ENCODE peak calls at places on chromosomes 13 and 19, in seven cellular contexts. One of them, this sample, is unnamed.

GRCh38 chr19:15702590-15702930 is 25.3 kb upstream of the OR10H2 start:
- DNase-seq in anterior cingulate cortex: no peak
- DNase-seq in SW480: peak
- DNase-seq in NCI-H1092 treated with DMSO at 0.1 percent for 48 hours: peak
- DNase-seq in tibial nerve: peak
- DNase-seq in activated naive CD8-positive, alpha-beta T cell treated with anti-CD3 and anti-CD28 coated beads for 36 hours: no peak
- DNase-seq in AG04450: no peak
- DNase-seq in this sample: peak

GRCh38 chr19:55088543-55089265 is 13.0 kb downstream of the EPS8L1 start:
- DNase-seq in AG04450: peak
- DNase-seq in activated naive CD8-positive, alpha-beta T cell treated with anti-CD3 and anti-CD28 coated beads for 36 hours: peak
- DNase-seq in NCI-H1092 treated with DMSO at 0.1 percent for 48 hours: no peak
- DNase-seq in SW480: peak
- DNase-seq in tibial nerve: peak
- DNase-seq in anterior cingulate cortex: peak
- DNase-seq in this sample: no peak

GRCh38 chr13:29704648-29705047 is 109.2 kb upstream of the SLC7A1 start:
- DNase-seq in AG04450: no peak
- DNase-seq in anterior cingulate cortex: no peak
- DNase-seq in activated naive CD8-positive, alpha-beta T cell treated with anti-CD3 and anti-CD28 coated beads for 36 hours: no peak
- DNase-seq in SW480: no peak
- DNase-seq in NCI-H1092 treated with DMSO at 0.1 percent for 48 hours: no peak
- DNase-seq in tibial nerve: no peak
- DNase-seq in this sample: no peak

GRCh38 chr19:17966497-17967257 is at the start of gene KCNN1:
- DNase-seq in AG04450: no peak
- DNase-seq in anterior cingulate cortex: no peak
- DNase-seq in SW480: no peak
- DNase-seq in NCI-H1092 treated with DMSO at 0.1 percent for 48 hours: peak
- DNase-seq in activated naive CD8-positive, alpha-beta T cell treated with anti-CD3 and anti-CD28 coated beads for 36 hours: no peak
- DNase-seq in tibial nerve: no peak
- DNase-seq in this sample: no peak

GRCh38 chr13:64900039-64900438 is 2330.1 kb downstream of the PCDH9 start:
- DNase-seq in anterior cingulate cortex: no peak
- DNase-seq in AG04450: no peak
- DNase-seq in NCI-H1092 treated with DMSO at 0.1 percent for 48 hours: no peak
- DNase-seq in activated naive CD8-positive, alpha-beta T cell treated with anti-CD3 and anti-CD28 coated beads for 36 hours: no peak
- DNase-seq in SW480: no peak
- DNase-seq in tibial nerve: no peak
- DNase-seq in this sample: no peak

GRCh38 chr13:44278164-44278563 is 95.5 kb upstream of the SERP2 start:
- DNase-seq in NCI-H1092 treated with DMSO at 0.1 percent for 48 hours: no peak
- DNase-seq in anterior cingulate cortex: no peak
- DNase-seq in AG04450: no peak
- DNase-seq in SW480: no peak
- DNase-seq in activated naive CD8-positive, alpha-beta T cell treated with anti-CD3 and anti-CD28 coated beads for 36 hours: no peak
- DNase-seq in tibial nerve: no peak
- DNase-seq in this sample: no peak

GRCh38 chr19:30665449-30665848 is 293.3 kb downstream of the ZNF536 start:
- DNase-seq in SW480: no peak
- DNase-seq in activated naive CD8-positive, alpha-beta T cell treated with anti-CD3 and anti-CD28 coated beads for 36 hours: no peak
- DNase-seq in anterior cingulate cortex: no peak
- DNase-seq in NCI-H1092 treated with DMSO at 0.1 percent for 48 hours: no peak
- DNase-seq in AG04450: no peak
- DNase-seq in tibial nerve: no peak
- DNase-seq in this sample: no peak

GRCh38 chr19:53989600-53990533 is 1.6 kb upstream of the CACNG6 start:
- DNase-seq in NCI-H1092 treated with DMSO at 0.1 percent for 48 hours: no peak
- DNase-seq in anterior cingulate cortex: no peak
- DNase-seq in tibial nerve: no peak
- DNase-seq in SW480: peak
- DNase-seq in AG04450: no peak
- DNase-seq in activated naive CD8-positive, alpha-beta T cell treated with anti-CD3 and anti-CD28 coated beads for 36 hours: no peak
- DNase-seq in this sample: peak

GRCh38 chr19:42176990-42177685 is 40.3 kb downstream of the DEDD2 start:
- DNase-seq in activated naive CD8-positive, alpha-beta T cell treated with anti-CD3 and anti-CD28 coated beads for 36 hours: peak
- DNase-seq in AG04450: peak
- DNase-seq in SW480: peak
- DNase-seq in anterior cingulate cortex: peak
- DNase-seq in tibial nerve: peak
- DNase-seq in NCI-H1092 treated with DMSO at 0.1 percent for 48 hours: peak
- DNase-seq in this sample: no peak

GRCh38 chr19:42421591-42422031 is 5.6 kb downstream of the LIPE start:
- DNase-seq in anterior cingulate cortex: no peak
- DNase-seq in activated naive CD8-positive, alpha-beta T cell treated with anti-CD3 and anti-CD28 coated beads for 36 hours: no peak
- DNase-seq in NCI-H1092 treated with DMSO at 0.1 percent for 48 hours: no peak
- DNase-seq in SW480: no peak
- DNase-seq in tibial nerve: no peak
- DNase-seq in AG04450: no peak
- DNase-seq in this sample: no peak

GRCh38 chr19:7705387-7706187 is 3.7 kb upstream of the FCER2 start:
- DNase-seq in AG04450: no peak
- DNase-seq in anterior cingulate cortex: no peak
- DNase-seq in SW480: no peak
- DNase-seq in NCI-H1092 treated with DMSO at 0.1 percent for 48 hours: no peak
- DNase-seq in tibial nerve: peak
- DNase-seq in activated naive CD8-positive, alpha-beta T cell treated with anti-CD3 and anti-CD28 coated beads for 36 hours: peak
- DNase-seq in this sample: peak

GRCh38 chr13:77565635-77566034 is 30.1 kb downstream of the SCEL start:
- DNase-seq in activated naive CD8-positive, alpha-beta T cell treated with anti-CD3 and anti-CD28 coated beads for 36 hours: no peak
- DNase-seq in anterior cingulate cortex: no peak
- DNase-seq in tibial nerve: no peak
- DNase-seq in SW480: peak
- DNase-seq in NCI-H1092 treated with DMSO at 0.1 percent for 48 hours: peak
- DNase-seq in AG04450: no peak
- DNase-seq in this sample: no peak

GRCh38 chr13:48319458-48320395 is 16.2 kb downstream of the RB1 start:
- DNase-seq in anterior cingulate cortex: no peak
- DNase-seq in tibial nerve: no peak
- DNase-seq in NCI-H1092 treated with DMSO at 0.1 percent for 48 hours: no peak
- DNase-seq in activated naive CD8-positive, alpha-beta T cell treated with anti-CD3 and anti-CD28 coated beads for 36 hours: no peak
- DNase-seq in SW480: no peak
- DNase-seq in AG04450: no peak
- DNase-seq in this sample: no peak

GRCh38 chr13:40271931-40272775 is 394.3 kb downstream of the FOXO1 start:
- DNase-seq in NCI-H1092 treated with DMSO at 0.1 percent for 48 hours: no peak
- DNase-seq in SW480: peak
- DNase-seq in tibial nerve: peak
- DNase-seq in AG04450: no peak
- DNase-seq in anterior cingulate cortex: peak
- DNase-seq in activated naive CD8-positive, alpha-beta T cell treated with anti-CD3 and anti-CD28 coated beads for 36 hours: peak
- DNase-seq in this sample: peak

GRCh38 chr13:28117689-28118377 is 17.5 kb upstream of the FLT3 start:
- DNase-seq in activated naive CD8-positive, alpha-beta T cell treated with anti-CD3 and anti-CD28 coated beads for 36 hours: no peak
- DNase-seq in tibial nerve: peak
- DNase-seq in SW480: no peak
- DNase-seq in NCI-H1092 treated with DMSO at 0.1 percent for 48 hours: peak
- DNase-seq in anterior cingulate cortex: no peak
- DNase-seq in AG04450: no peak
- DNase-seq in this sample: peak

GRCh38 chr19:56092685-56093631 is 28.1 kb downstream of the ZNF787 start:
- DNase-seq in AG04450: no peak
- DNase-seq in NCI-H1092 treated with DMSO at 0.1 percent for 48 hours: no peak
- DNase-seq in activated naive CD8-positive, alpha-beta T cell treated with anti-CD3 and anti-CD28 coated beads for 36 hours: no peak
- DNase-seq in SW480: no peak
- DNase-seq in tibial nerve: no peak
- DNase-seq in anterior cingulate cortex: no peak
- DNase-seq in this sample: no peak

GRCh38 chr13:46183018-46183940 is 1.3 kb upstream of the LCP1 start:
- DNase-seq in activated naive CD8-positive, alpha-beta T cell treated with anti-CD3 and anti-CD28 coated beads for 36 hours: no peak
- DNase-seq in tibial nerve: no peak
- DNase-seq in SW480: no peak
- DNase-seq in AG04450: no peak
- DNase-seq in NCI-H1092 treated with DMSO at 0.1 percent for 48 hours: no peak
- DNase-seq in anterior cingulate cortex: no peak
- DNase-seq in this sample: no peak

GRCh38 chr13:44854264-44855060 is 134.8 kb downstream of the NUFIP1 start:
- DNase-seq in tibial nerve: no peak
- DNase-seq in NCI-H1092 treated with DMSO at 0.1 percent for 48 hours: peak
- DNase-seq in AG04450: no peak
- DNase-seq in SW480: no peak
- DNase-seq in activated naive CD8-positive, alpha-beta T cell treated with anti-CD3 and anti-CD28 coated beads for 36 hours: no peak
- DNase-seq in anterior cingulate cortex: no peak
- DNase-seq in this sample: peak

GRCh38 chr13:106514928-106515634 is 20.4 kb downstream of the EFNB2 start:
- DNase-seq in SW480: no peak
- DNase-seq in anterior cingulate cortex: no peak
- DNase-seq in AG04450: no peak
- DNase-seq in activated naive CD8-positive, alpha-beta T cell treated with anti-CD3 and anti-CD28 coated beads for 36 hours: no peak
- DNase-seq in NCI-H1092 treated with DMSO at 0.1 percent for 48 hours: no peak
- DNase-seq in tibial nerve: no peak
- DNase-seq in this sample: no peak

GRCh38 chr13:43990021-43990420 is 110.3 kb downstream of the LACC1 start:
- DNase-seq in anterior cingulate cortex: no peak
- DNase-seq in SW480: no peak
- DNase-seq in NCI-H1092 treated with DMSO at 0.1 percent for 48 hours: no peak
- DNase-seq in tibial nerve: no peak
- DNase-seq in AG04450: no peak
- DNase-seq in activated naive CD8-positive, alpha-beta T cell treated with anti-CD3 and anti-CD28 coated beads for 36 hours: no peak
- DNase-seq in this sample: no peak

GRCh38 chr19:21023901-21024300 is 3.4 kb downstream of the ZNF430 start:
- DNase-seq in AG04450: no peak
- DNase-seq in activated naive CD8-positive, alpha-beta T cell treated with anti-CD3 and anti-CD28 coated beads for 36 hours: no peak
- DNase-seq in anterior cingulate cortex: no peak
- DNase-seq in tibial nerve: no peak
- DNase-seq in NCI-H1092 treated with DMSO at 0.1 percent for 48 hours: no peak
- DNase-seq in SW480: no peak
- DNase-seq in this sample: no peak

GRCh38 chr19:30318261-30318660 is 53.9 kb upstream of the ZNF536 start:
- DNase-seq in SW480: no peak
- DNase-seq in anterior cingulate cortex: no peak
- DNase-seq in NCI-H1092 treated with DMSO at 0.1 percent for 48 hours: no peak
- DNase-seq in tibial nerve: no peak
- DNase-seq in activated naive CD8-positive, alpha-beta T cell treated with anti-CD3 and anti-CD28 coated beads for 36 hours: no peak
- DNase-seq in AG04450: no peak
- DNase-seq in this sample: no peak

GRCh38 chr13:113216165-113217056 is 7.0 kb downstream of the CUL4A start:
- DNase-seq in anterior cingulate cortex: no peak
- DNase-seq in tibial nerve: no peak
- DNase-seq in NCI-H1092 treated with DMSO at 0.1 percent for 48 hours: peak
- DNase-seq in SW480: peak
- DNase-seq in activated naive CD8-positive, alpha-beta T cell treated with anti-CD3 and anti-CD28 coated beads for 36 hours: no peak
- DNase-seq in AG04450: no peak
- DNase-seq in this sample: peak

GRCh38 chr13:49995535-49996165 is 1.2 kb upstream of the TRIM13 start:
- DNase-seq in tibial nerve: no peak
- DNase-seq in anterior cingulate cortex: peak
- DNase-seq in NCI-H1092 treated with DMSO at 0.1 percent for 48 hours: no peak
- DNase-seq in SW480: no peak
- DNase-seq in activated naive CD8-positive, alpha-beta T cell treated with anti-CD3 and anti-CD28 coated beads for 36 hours: no peak
- DNase-seq in AG04450: no peak
- DNase-seq in this sample: no peak

GRCh38 chr13:40109324-40109958 is 454.0 kb downstream of the COG6 start:
- DNase-seq in tibial nerve: no peak
- DNase-seq in SW480: no peak
- DNase-seq in AG04450: peak
- DNase-seq in activated naive CD8-positive, alpha-beta T cell treated with anti-CD3 and anti-CD28 coated beads for 36 hours: no peak
- DNase-seq in NCI-H1092 treated with DMSO at 0.1 percent for 48 hours: no peak
- DNase-seq in anterior cingulate cortex: no peak
- DNase-seq in this sample: peak

GRCh38 chr13:31195616-31196015 is 4.2 kb upstream of the B3GLCT start:
- DNase-seq in NCI-H1092 treated with DMSO at 0.1 percent for 48 hours: no peak
- DNase-seq in anterior cingulate cortex: no peak
- DNase-seq in activated naive CD8-positive, alpha-beta T cell treated with anti-CD3 and anti-CD28 coated beads for 36 hours: no peak
- DNase-seq in AG04450: no peak
- DNase-seq in SW480: no peak
- DNase-seq in tibial nerve: no peak
- DNase-seq in this sample: no peak

GRCh38 chr13:59730026-59730425 is 433.7 kb downstream of the DIAPH3 start:
- DNase-seq in tibial nerve: no peak
- DNase-seq in activated naive CD8-positive, alpha-beta T cell treated with anti-CD3 and anti-CD28 coated beads for 36 hours: no peak
- DNase-seq in AG04450: no peak
- DNase-seq in NCI-H1092 treated with DMSO at 0.1 percent for 48 hours: no peak
- DNase-seq in anterior cingulate cortex: no peak
- DNase-seq in SW480: no peak
- DNase-seq in this sample: no peak

GRCh38 chr13:38303816-38304215 is 45.8 kb upstream of the UFM1 start:
- DNase-seq in AG04450: no peak
- DNase-seq in activated naive CD8-positive, alpha-beta T cell treated with anti-CD3 and anti-CD28 coated beads for 36 hours: no peak
- DNase-seq in anterior cingulate cortex: no peak
- DNase-seq in NCI-H1092 treated with DMSO at 0.1 percent for 48 hours: no peak
- DNase-seq in SW480: no peak
- DNase-seq in tibial nerve: no peak
- DNase-seq in this sample: no peak

GRCh38 chr19:10773969-10774368 is 56.1 kb downstream of the DNM2 start:
- DNase-seq in AG04450: no peak
- DNase-seq in SW480: peak
- DNase-seq in anterior cingulate cortex: no peak
- DNase-seq in NCI-H1092 treated with DMSO at 0.1 percent for 48 hours: no peak
- DNase-seq in tibial nerve: no peak
- DNase-seq in activated naive CD8-positive, alpha-beta T cell treated with anti-CD3 and anti-CD28 coated beads for 36 hours: no peak
- DNase-seq in this sample: no peak

GRCh38 chr19:38009650-38010229 is 102.7 kb downstream of the SIPA1L3 start:
- DNase-seq in AG04450: no peak
- DNase-seq in tibial nerve: no peak
- DNase-seq in NCI-H1092 treated with DMSO at 0.1 percent for 48 hours: no peak
- DNase-seq in anterior cingulate cortex: no peak
- DNase-seq in SW480: no peak
- DNase-seq in activated naive CD8-positive, alpha-beta T cell treated with anti-CD3 and anti-CD28 coated beads for 36 hours: no peak
- DNase-seq in this sample: no peak

GRCh38 chr19:49952475-49952829 is 8.5 kb downstream of the SIGLEC11 start:
- DNase-seq in tibial nerve: no peak
- DNase-seq in activated naive CD8-positive, alpha-beta T cell treated with anti-CD3 and anti-CD28 coated beads for 36 hours: no peak
- DNase-seq in SW480: no peak
- DNase-seq in AG04450: no peak
- DNase-seq in anterior cingulate cortex: no peak
- DNase-seq in NCI-H1092 treated with DMSO at 0.1 percent for 48 hours: no peak
- DNase-seq in this sample: no peak

GRCh38 chr13:109957875-109958274 is 171.5 kb upstream of the IRS2 start:
- DNase-seq in anterior cingulate cortex: no peak
- DNase-seq in activated naive CD8-positive, alpha-beta T cell treated with anti-CD3 and anti-CD28 coated beads for 36 hours: no peak
- DNase-seq in SW480: no peak
- DNase-seq in AG04450: no peak
- DNase-seq in tibial nerve: no peak
- DNase-seq in NCI-H1092 treated with DMSO at 0.1 percent for 48 hours: no peak
- DNase-seq in this sample: no peak

GRCh38 chr13:20182231-20182846 is 10.4 kb downstream of the GJB2 start:
- DNase-seq in tibial nerve: peak
- DNase-seq in SW480: peak
- DNase-seq in NCI-H1092 treated with DMSO at 0.1 percent for 48 hours: peak
- DNase-seq in AG04450: peak
- DNase-seq in activated naive CD8-positive, alpha-beta T cell treated with anti-CD3 and anti-CD28 coated beads for 36 hours: peak
- DNase-seq in anterior cingulate cortex: peak
- DNase-seq in this sample: no peak

GRCh38 chr19:18419195-18419698 is at the start of gene SSBP4:
- DNase-seq in SW480: peak
- DNase-seq in AG04450: no peak
- DNase-seq in anterior cingulate cortex: peak
- DNase-seq in tibial nerve: peak
- DNase-seq in activated naive CD8-positive, alpha-beta T cell treated with anti-CD3 and anti-CD28 coated beads for 36 hours: peak
- DNase-seq in NCI-H1092 treated with DMSO at 0.1 percent for 48 hours: peak
- DNase-seq in this sample: no peak

GRCh38 chr13:40597735-40598365 is 68.6 kb downstream of the FOXO1 start:
- DNase-seq in activated naive CD8-positive, alpha-beta T cell treated with anti-CD3 and anti-CD28 coated beads for 36 hours: no peak
- DNase-seq in anterior cingulate cortex: no peak
- DNase-seq in tibial nerve: no peak
- DNase-seq in SW480: no peak
- DNase-seq in AG04450: no peak
- DNase-seq in NCI-H1092 treated with DMSO at 0.1 percent for 48 hours: no peak
- DNase-seq in this sample: no peak